ENCODE peak calls at places on chromosome 13, in four cellular contexts. Q is HFFc6, F is left cardiac atrium, O is tibial nerve. E is an unnamed sample.

GRCh38 chr13:100657881-100658315 is 16.7 kb downstream of the TMTC4 start:
- DNase-seq in Q (no peak), F (no peak), O (no peak), E (no peak)

GRCh38 chr13:19713186-19713965 is 69.4 kb downstream of the PSPC1 start:
- DNase-seq in Q (peak; percentile 67), F (no peak), O (no peak), E (peak; percentile 62)

GRCh38 chr13:57637515-57637914 is 6.0 kb downstream of the PCDH17 start:
- DNase-seq in Q (no peak), F (no peak), O (no peak), E (no peak)

GRCh38 chr13:49454388-49455015 is 10.4 kb downstream of the SETDB2 start:
- DNase-seq in Q (peak; percentile 48), F (no peak), O (no peak), E (no peak)

GRCh38 chr13:40024962-40025714 is 369.7 kb downstream of the COG6 start:
- DNase-seq in Q (no peak), F (no peak), O (peak; percentile 30), E (no peak)

GRCh38 chr13:34308725-34309124 is 490.8 kb downstream of the RFC3 start:
- DNase-seq in Q (peak; percentile 36), F (no peak), O (no peak), E (no peak)

GRCh38 chr13:102567857-102568256 is 28.9 kb upstream of the TPP2 start:
- DNase-seq in Q (no peak), F (no peak), O (no peak), E (no peak)

GRCh38 chr13:50174630-50175029 is 159.4 kb downstream of the KCNRG start:
- DNase-seq in Q (no peak), F (no peak), O (no peak), E (no peak)

GRCh38 chr13:84684048-84684662 is 801.9 kb upstream of the SLITRK1 start:
- DNase-seq in Q (no peak), F (no peak), O (no peak), E (no peak)

GRCh38 chr13:31846984-31847752 is 107.8 kb downstream of the RXFP2 start:
- DNase-seq in Q (no peak), F (peak; percentile 47), O (no peak), E (no peak)

GRCh38 chr13:38262211-38262610 is 87.4 kb upstream of the UFM1 start:
- DNase-seq in Q (no peak), F (no peak), O (no peak), E (no peak)

GRCh38 chr13:52348983-52349780 is 56.8 kb downstream of the THSD1 start:
- DNase-seq in Q (peak; percentile 72), F (no peak), O (no peak), E (peak; percentile 92)

GRCh38 chr13:73945371-73945770 is 188.8 kb downstream of the KLF12 start:
- DNase-seq in Q (no peak), F (no peak), O (no peak), E (no peak)